ENCODE peak calls at places on chromosomes 7 and 10, in four cellular contexts. One of them, this sample, is unnamed.

GRCh38 chr7:95012001-95012400 is 104.6 kb downstream of the PPP1R9A start:
- DNase-seq in spleen: no peak
- DNase-seq in endothelial cell of umbilical vein: no peak
- DNase-seq in esophagus muscularis mucosa: no peak
- DNase-seq in this sample: no peak

GRCh38 chr10:13882112-13882711 is 295.4 kb downstream of the PRPF18 start:
- DNase-seq in esophagus muscularis mucosa: no peak
- DNase-seq in spleen: no peak
- DNase-seq in endothelial cell of umbilical vein: peak; percentile 96
- DNase-seq in this sample: no peak

GRCh38 chr7:38186593-38187314 is 8.7 kb downstream of the STARD3NL start:
- DNase-seq in endothelial cell of umbilical vein: no peak
- DNase-seq in spleen: no peak
- DNase-seq in esophagus muscularis mucosa: no peak
- DNase-seq in this sample: no peak

GRCh38 chr7:28984631-28985030 is 26.5 kb upstream of the TRIL start:
- DNase-seq in spleen: no peak
- DNase-seq in endothelial cell of umbilical vein: peak; percentile 24
- DNase-seq in esophagus muscularis mucosa: peak; percentile 89
- DNase-seq in this sample: peak; percentile 26

GRCh38 chr7:76108540-76109233 is 60.8 kb downstream of the MDH2 start:
- DNase-seq in esophagus muscularis mucosa: no peak
- DNase-seq in spleen: no peak
- DNase-seq in endothelial cell of umbilical vein: no peak
- DNase-seq in this sample: peak; percentile 87

GRCh38 chr10:133337079-133337725 is 506 bp upstream of the CALY start:
- DNase-seq in esophagus muscularis mucosa: no peak
- DNase-seq in spleen: no peak
- DNase-seq in endothelial cell of umbilical vein: no peak
- DNase-seq in this sample: no peak

GRCh38 chr7:150716368-150716767 is at the start of gene GIMAP1:
- DNase-seq in esophagus muscularis mucosa: no peak
- DNase-seq in spleen: peak; percentile 84
- DNase-seq in endothelial cell of umbilical vein: peak; percentile 88
- DNase-seq in this sample: peak; percentile 41

GRCh38 chr10:47452495-47453434 is 31.1 kb downstream of the ANXA8 start:
- DNase-seq in esophagus muscularis mucosa: no peak
- DNase-seq in endothelial cell of umbilical vein: no peak
- DNase-seq in spleen: peak; percentile 58
- DNase-seq in this sample: no peak

GRCh38 chr10:35306852-35307251 is 29.5 kb upstream of the CCNY start:
- DNase-seq in endothelial cell of umbilical vein: no peak
- DNase-seq in esophagus muscularis mucosa: no peak
- DNase-seq in spleen: no peak
- DNase-seq in this sample: peak; percentile 27

GRCh38 chr10:69483988-69484387 is 32.7 kb downstream of the TSPAN15 start:
- DNase-seq in spleen: no peak
- DNase-seq in esophagus muscularis mucosa: no peak
- DNase-seq in endothelial cell of umbilical vein: no peak
- DNase-seq in this sample: no peak

GRCh38 chr10:77251297-77252013 is 386.2 kb downstream of the KCNMA1 start:
- DNase-seq in spleen: no peak
- DNase-seq in endothelial cell of umbilical vein: peak; percentile 55
- DNase-seq in esophagus muscularis mucosa: no peak
- DNase-seq in this sample: no peak

GRCh38 chr7:88693131-88693530 is 66.4 kb upstream of the ZNF804B start:
- DNase-seq in endothelial cell of umbilical vein: no peak
- DNase-seq in esophagus muscularis mucosa: no peak
- DNase-seq in spleen: no peak
- DNase-seq in this sample: no peak

GRCh38 chr10:71963756-71964668 is at the start of gene CHST3:
- DNase-seq in endothelial cell of umbilical vein: peak; percentile 62
- DNase-seq in esophagus muscularis mucosa: no peak
- DNase-seq in spleen: no peak
- DNase-seq in this sample: peak; percentile 42
- TF ChIP-seq POLR2A in endothelial cell of umbilical vein: peak; percentile 18
- TF ChIP-seq POLR2A in esophagus muscularis mucosa: no peak
- TF ChIP-seq POLR2A in spleen: no peak
- TF ChIP-seq POLR2A in this sample: no peak

GRCh38 chr7:83271212-83272099 is 108.8 kb upstream of the PCLO start:
- DNase-seq in esophagus muscularis mucosa: no peak
- DNase-seq in spleen: no peak
- DNase-seq in endothelial cell of umbilical vein: peak; percentile 55
- DNase-seq in this sample: no peak

GRCh38 chr7:83270407-83270806 is 107.7 kb upstream of the PCLO start:
- DNase-seq in esophagus muscularis mucosa: no peak
- DNase-seq in spleen: no peak
- DNase-seq in endothelial cell of umbilical vein: no peak
- DNase-seq in this sample: no peak

GRCh38 chr7:83267141-83267631 is 104.5 kb upstream of the PCLO start:
- DNase-seq in spleen: no peak
- DNase-seq in esophagus muscularis mucosa: no peak
- DNase-seq in endothelial cell of umbilical vein: no peak
- DNase-seq in this sample: no peak
- TF ChIP-seq POLR2AphosphoS5 in spleen: no peak
- TF ChIP-seq POLR2AphosphoS5 in esophagus muscularis mucosa: no peak
- TF ChIP-seq POLR2AphosphoS5 in endothelial cell of umbilical vein: no peak
- TF ChIP-seq POLR2AphosphoS5 in this sample: no peak

GRCh38 chr7:1694551-1694950 is 24.5 kb downstream of the ELFN1 start:
- DNase-seq in esophagus muscularis mucosa: no peak
- DNase-seq in endothelial cell of umbilical vein: no peak
- DNase-seq in spleen: peak; percentile 47
- DNase-seq in this sample: no peak
- H3K27ac ChIP-seq in esophagus muscularis mucosa: no peak overlapping the region
- H3K27ac ChIP-seq in endothelial cell of umbilical vein: no peak overlapping the region
- H3K27ac ChIP-seq in spleen: no peak overlapping the region
- H3K27ac ChIP-seq in this sample: no peak overlapping the region

DNA sequence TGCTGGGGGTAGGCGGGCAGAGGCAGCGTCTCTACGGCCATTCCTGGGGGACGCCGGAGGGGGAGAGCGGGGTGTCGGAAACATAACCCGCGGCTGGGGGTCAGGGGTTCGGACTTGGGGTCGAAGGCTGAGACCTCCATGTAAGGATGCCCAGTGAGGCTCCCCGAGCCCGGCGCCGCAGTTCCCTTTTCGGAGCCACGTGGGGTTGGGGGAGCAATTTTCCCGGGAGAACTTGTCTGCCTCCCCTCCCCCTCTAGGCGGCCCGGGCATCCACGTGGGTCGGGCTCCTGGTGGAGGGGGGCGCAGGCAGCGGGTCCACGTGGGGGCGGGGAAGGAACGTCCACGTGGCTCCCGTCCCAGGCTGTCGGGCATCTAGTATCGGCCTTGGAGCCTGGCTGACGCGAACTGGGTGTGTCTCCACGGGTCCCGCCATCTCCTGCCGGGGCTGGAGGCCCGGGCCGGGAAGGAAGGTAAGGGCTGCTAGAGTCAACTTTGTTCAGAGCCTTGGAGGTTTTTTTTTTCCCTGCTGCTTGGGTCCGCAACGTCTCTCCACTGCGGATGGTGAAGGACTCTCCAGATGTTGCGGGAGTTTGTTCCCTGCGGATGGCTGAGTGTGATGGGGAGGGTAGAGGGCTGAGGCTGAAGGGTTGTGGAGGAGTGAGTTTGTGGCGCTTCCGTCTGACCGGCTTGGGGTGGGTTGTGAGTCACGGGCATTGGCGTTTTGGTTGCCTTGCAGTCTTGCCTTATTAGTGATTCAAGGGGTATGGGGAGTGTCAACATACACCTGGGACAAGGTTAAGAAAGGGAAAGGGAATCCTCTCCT is 744 bp downstream of the PPRC1 start:
- DNase-seq in esophagus muscularis mucosa: no peak
- DNase-seq in spleen: peak; percentile 92
- DNase-seq in endothelial cell of umbilical vein: peak; percentile 72
- DNase-seq in this sample: peak; percentile 75
- TF ChIP-seq POLR2A in esophagus muscularis mucosa: no peak
- TF ChIP-seq POLR2A in spleen: no peak
- TF ChIP-seq POLR2A in endothelial cell of umbilical vein: peak; percentile 41
- TF ChIP-seq POLR2A in this sample: no peak

DNA sequence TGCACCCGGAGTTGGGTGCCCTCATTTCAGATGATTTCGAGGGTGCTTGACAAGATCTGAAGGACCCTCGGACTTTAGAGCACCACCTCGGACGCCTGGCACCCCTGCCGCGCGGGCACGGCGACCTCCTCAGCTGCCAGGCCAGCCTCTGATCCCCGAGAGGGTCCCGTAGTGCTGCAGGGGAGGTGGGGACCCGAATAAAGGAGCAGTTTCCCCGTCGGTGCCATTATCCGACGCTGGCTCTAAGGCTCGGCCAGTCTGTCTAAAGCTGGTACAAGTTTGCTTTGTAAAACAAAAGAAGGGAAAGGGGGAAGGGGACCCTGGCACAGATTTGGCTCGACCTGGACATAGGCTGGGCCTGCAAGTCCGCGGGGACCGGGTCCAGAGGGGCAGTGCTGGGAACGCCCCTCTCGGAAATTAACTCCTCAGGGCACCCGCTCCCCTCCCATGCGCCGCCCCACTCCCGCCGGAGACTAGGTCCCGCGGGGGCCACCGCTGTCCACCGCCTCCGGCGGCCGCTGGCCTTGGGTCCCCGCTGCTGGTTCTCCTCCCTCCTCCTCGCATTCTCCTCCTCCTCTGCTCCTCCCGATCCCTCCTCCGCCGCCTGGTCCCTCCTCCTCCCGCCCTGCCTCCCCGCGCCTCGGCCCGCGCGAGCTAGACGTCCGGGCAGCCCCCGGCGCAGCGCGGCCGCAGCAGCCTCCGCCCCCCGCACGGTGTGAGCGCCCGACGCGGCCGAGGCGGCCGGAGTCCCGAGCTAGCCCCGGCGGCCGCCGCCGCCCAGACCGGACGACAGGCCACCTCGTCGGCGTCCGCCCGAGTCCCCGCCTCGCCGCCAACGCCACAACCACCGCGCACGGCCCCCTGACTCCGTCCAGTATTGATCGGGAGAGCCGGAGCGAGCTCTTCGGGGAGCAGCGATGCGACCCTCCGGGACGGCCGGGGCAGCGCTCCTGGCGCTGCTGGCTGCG is at the start of gene EGFR:
- DNase-seq in esophagus muscularis mucosa: peak; percentile 94
- DNase-seq in endothelial cell of umbilical vein: peak; percentile 64
- DNase-seq in spleen: peak; percentile 81
- DNase-seq in this sample: peak; percentile 86
- TF ChIP-seq POLR2AphosphoS5 in esophagus muscularis mucosa: peak; percentile 62
- TF ChIP-seq POLR2AphosphoS5 in endothelial cell of umbilical vein: peak; percentile 30
- TF ChIP-seq POLR2AphosphoS5 in spleen: peak; percentile 58
- TF ChIP-seq POLR2AphosphoS5 in this sample: peak; percentile 48

DNA sequence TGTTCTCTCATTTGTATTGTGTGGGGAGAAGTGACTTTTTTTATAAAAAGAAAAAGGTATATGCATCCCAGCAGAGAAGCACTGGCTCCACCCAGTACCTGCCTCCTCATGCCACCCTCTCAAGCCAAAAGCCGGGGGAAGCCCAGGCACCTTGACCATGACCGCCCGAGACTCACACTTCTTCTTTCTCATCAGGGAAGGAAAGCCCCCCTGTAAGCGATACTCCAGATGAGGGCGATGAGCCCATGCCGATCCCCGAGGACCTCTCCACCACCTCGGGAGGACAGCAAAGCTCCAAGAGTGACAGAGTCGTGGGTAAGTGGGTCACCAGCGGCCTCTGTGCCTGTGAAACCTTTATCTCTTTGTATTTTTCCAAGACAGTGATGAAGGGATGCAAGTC is 22.9 kb downstream of the IKZF1 start:
- DNase-seq in spleen: peak; percentile 72
- DNase-seq in endothelial cell of umbilical vein: no peak
- DNase-seq in esophagus muscularis mucosa: no peak
- DNase-seq in this sample: no peak
- H3K27ac ChIP-seq in spleen: peak overlapping the region; percentile 84
- H3K27ac ChIP-seq in endothelial cell of umbilical vein: no peak overlapping the region
- H3K27ac ChIP-seq in esophagus muscularis mucosa: no peak overlapping the region
- H3K27ac ChIP-seq in this sample: no peak overlapping the region

This sample was measured in transverse colon.